ENCODE peak calls at places on chromosomes 6 and 20, in seven cellular contexts. E is ELF-1; J is activated naive CD4-positive, alpha-beta T cell treated with anti-CD3 and anti-CD28 coated beads, Interleukin-2, amount 10 ng/mL, durations not matched to agents 7 days and 5 days; W is Right ventricle myocardium superior; R is astrocyte of the cerebellum; T is HT-29; C is T-helper 9 cell. A is an unnamed sample.
A peak's percentile ranks its signal among the peaks of the same experiment; 100 is the strongest.

GRCh38 chr20:55269913-55270312 is 735.4 kb downstream of the CBLN4 start:
- DNase-seq in E (no peak), J (no peak), W (no peak), R (no peak), T (no peak), C (no peak), A (no peak)

GRCh38 chr20:58113706-58114105 is 114.7 kb downstream of the ANKRD60 start:
- DNase-seq in E (no peak), J (no peak), W (no peak), R (no peak), T (no peak), C (no peak), A (no peak)

GRCh38 chr6:45613678-45614077 is 235.9 kb upstream of the SUPT3H start:
- DNase-seq in E (peak; percentile 14), J (no peak), W (peak; percentile 48), R (no peak), T (no peak), C (no peak), A (no peak)

GRCh38 chr6:109202409-109203264 is 107.3 kb downstream of the CEP57L1 start:
- DNase-seq in E (no peak), J (no peak), W (no peak), R (no peak), T (no peak), C (no peak), A (no peak)

GRCh38 chr6:18209539-18210197 is 54.4 kb downstream of the KDM1B start:
- DNase-seq in E (no peak), J (no peak), W (no peak), R (no peak), T (no peak), C (no peak), A (no peak)

GRCh38 chr20:23248524-23248923 is 102.1 kb upstream of the NXT1 start:
- DNase-seq in E (no peak), J (no peak), W (no peak), R (no peak), T (no peak), C (no peak), A (no peak)

GRCh38 chr6:42744351-42744890 is 1.5 kb downstream of the TBCC start:
- DNase-seq in E (peak; percentile 23), J (no peak), W (no peak), R (no peak), T (no peak), C (no peak), A (no peak)

GRCh38 chr20:22984008-22984407 is 51.1 kb upstream of the SSTR4 start:
- DNase-seq in E (no peak), J (no peak), W (no peak), R (no peak), T (no peak), C (no peak), A (no peak)

GRCh38 chr6:146770275-146770964 is 171.6 kb downstream of the ADGB start:
- DNase-seq in E (no peak), J (peak; percentile 38), W (peak; percentile 46), R (no peak), T (no peak), C (no peak), A (peak; percentile 38)